ENCODE peak calls at places on chromosomes 6 and 20, in six cellular contexts. D is EL; Q is activated T-cell treated with anti-CD3 and anti-CD28 coated beads, Interleukin-2, amount 50 U/mL, for 1 hour; S is activated T-helper 1 cell treated with anti-CD3 and anti-CD28 coated beads, Interleukin-12 subunit alpha, Interleukin-12 subunit beta, Interleukin-2, Interleukin-4 antibody, amounts not matched to agents 30 ng/mL and 10 ng/mL and 1 ng/mL, durations not matched to agents 14 hours and 24 hours and 36 hours; F is CD4-positive, alpha-beta T cell; W is GOT3. P is an unnamed sample.

GRCh38 chr6:129112591-129112990 is 229.7 kb downstream of the LAMA2 start:
- DNase-seq in D (no peak), Q (no peak), S (no peak), F (no peak), W (no peak), P (no peak)

GRCh38 chr6:63816401-63816975 is 180.9 kb downstream of the PHF3 start:
- DNase-seq in D (no peak), Q (no peak), S (no peak), F (no peak), W (no peak), P (no peak)

GRCh38 chr6:47571488-47571887 is 93.9 kb downstream of the CD2AP start:
- DNase-seq in D (no peak), Q (no peak), S (no peak), F (no peak), W (no peak), P (no peak)

GRCh38 chr6:34462561-34462971 is 3.3 kb upstream of the PACSIN1 start:
- DNase-seq in D (peak; percentile 57), Q (no peak), S (no peak), F (no peak), W (no peak), P (peak; percentile 50)

GRCh38 chr6:149440735-149441662 is 40.9 kb downstream of the SUMO4 start:
- DNase-seq in D (no peak), Q (no peak), S (no peak), F (no peak), W (no peak), P (no peak)

GRCh38 chr6:124941259-124941658 is 21.0 kb upstream of the RNF217 start:
- DNase-seq in D (no peak), Q (no peak), S (no peak), F (no peak), W (no peak), P (no peak)

GRCh38 chr6:34484899-34485298 is 19.0 kb downstream of the PACSIN1 start:
- DNase-seq in D (no peak), Q (peak; percentile 56), S (peak; percentile 50), F (peak; percentile 27), W (no peak), P (peak; percentile 47)

GRCh38 chr6:157921685-157922367 is 59.8 kb upstream of the SYNJ2 start:
- DNase-seq in D (peak; percentile 28), Q (no peak), S (no peak), F (no peak), W (no peak), P (no peak)

GRCh38 chr6:45727228-45727627 is 288.4 kb downstream of the CLIC5 start:
- DNase-seq in D (no peak), Q (no peak), S (no peak), F (no peak), W (no peak), P (no peak)

GRCh38 chr6:116060572-116061283 is at the start of gene FRK:
- DNase-seq in D (no peak), Q (no peak), S (no peak), F (no peak), W (no peak), P (no peak)

GRCh38 chr20:21534453-21534852 is 20.6 kb upstream of the NKX2-2 start:
- DNase-seq in D (no peak), Q (no peak), S (no peak), F (no peak), W (no peak), P (no peak)

GRCh38 chr6:37669306-37669705 is 28.4 kb downstream of the MDGA1 start:
- DNase-seq in D (peak; percentile 40), Q (no peak), S (no peak), F (no peak), W (no peak), P (peak; percentile 36)

GRCh38 chr20:341682-342081 is 5.2 kb upstream of the NRSN2 start:
- DNase-seq in D (peak; percentile 94), Q (no peak), S (no peak), F (no peak), W (no peak), P (peak; percentile 98)

GRCh38 chr6:7432391-7433207 is 43.0 kb downstream of the RIOK1 start:
- DNase-seq in D (no peak), Q (no peak), S (no peak), F (no peak), W (no peak), P (no peak)

GRCh38 chr20:20638877-20639276 is 73.6 kb downstream of the RALGAPA2 start:
- DNase-seq in D (no peak), Q (no peak), S (no peak), F (no peak), W (no peak), P (no peak)

GRCh38 chr6:163825033-163825432 is 410.5 kb downstream of the QKI start:
- DNase-seq in D (peak; percentile 81), Q (no peak), S (no peak), F (no peak), W (no peak), P (peak; percentile 76)

GRCh38 chr20:45968801-45969711 is 2.9 kb downstream of the ZNF335 start:
- DNase-seq in D (peak; percentile 84), Q (no peak), S (no peak), F (no peak), W (no peak), P (peak; percentile 96)

GRCh38 chr6:3911614-3912336 is 62.6 kb downstream of the FAM50B start:
- DNase-seq in D (peak; percentile 95), Q (no peak), S (no peak), F (no peak), W (no peak), P (peak; percentile 90)

GRCh38 chr20:36624068-36624813 is 18.7 kb downstream of the RAB5IF start:
- DNase-seq in D (no peak), Q (no peak), S (no peak), F (no peak), W (no peak), P (no peak)

GRCh38 chr6:145502417-145502816 is 232.9 kb downstream of the EPM2A start:
- DNase-seq in D (no peak), Q (no peak), S (no peak), F (no peak), W (no peak), P (peak; percentile 14)

GRCh38 chr20:407097-407952 is 774 bp upstream of the RBCK1 start:
- DNase-seq in D (peak; percentile 83), Q (no peak), S (peak; percentile 59), F (peak; percentile 33), W (peak; percentile 86), P (peak; percentile 86)

GRCh38 chr6:165684333-165684732 is 21.3 kb upstream of the PDE10A start:
- DNase-seq in D (no peak), Q (no peak), S (no peak), F (no peak), W (no peak), P (no peak)

GRCh38 chr20:7195704-7196103 is 428.2 kb downstream of the BMP2 start:
- DNase-seq in D (no peak), Q (no peak), S (no peak), F (no peak), W (peak; percentile 59), P (peak; percentile 4)

GRCh38 chr6:112409311-112409710 is 62.2 kb downstream of the RFPL4B start:
- DNase-seq in D (peak; percentile 35), Q (no peak), S (no peak), F (no peak), W (no peak), P (no peak)

GRCh38 chr6:30990422-30991086 is 7.0 kb downstream of the MUC21 start:
- DNase-seq in D (peak; percentile 50), Q (no peak), S (peak; percentile 14), F (no peak), W (no peak), P (peak; percentile 13)

GRCh38 chr6:49676671-49677281 is 36.6 kb downstream of the CRISP2 start:
- DNase-seq in D (peak; percentile 51), Q (no peak), S (no peak), F (no peak), W (no peak), P (peak; percentile 68)

GRCh38 chr20:62597416-62598115 is 44.7 kb upstream of the SLCO4A1 start:
- DNase-seq in D (no peak), Q (no peak), S (no peak), F (no peak), W (no peak), P (no peak)

GRCh38 chr6:101909376-101909775 is 515.9 kb downstream of the GRIK2 start:
- DNase-seq in D (no peak), Q (no peak), S (no peak), F (no peak), W (no peak), P (no peak)

GRCh38 chr20:57205625-57206219 is 60.7 kb downstream of the BMP7 start:
- DNase-seq in D (peak; percentile 89), Q (no peak), S (no peak), F (no peak), W (no peak), P (peak; percentile 96)

GRCh38 chr6:90214966-90215365 is 81.7 kb downstream of the BACH2 start:
- DNase-seq in D (no peak), Q (no peak), S (no peak), F (no peak), W (no peak), P (no peak)

P was measured in ELR.